ENCODE peak calls at places on chromosome 20, in seven cellular contexts. One of them, this sample, is unnamed.

GRCh38 chr20:37807901-37808751 is 94.8 kb upstream of the VSTM2L start:
- DNase-seq in endothelial cell: no peak
- DNase-seq in endodermal cell: no peak
- DNase-seq in GM23248: no peak
- DNase-seq in activated T-cell treated with anti-CD3 and anti-CD28 coated beads, Interleukin-2, amount 50 U/mL, for 4 hours: no peak
- DNase-seq in CD8-positive, alpha-beta T cell: no peak
- DNase-seq in NCI-H2081: no peak
- DNase-seq in this sample: no peak

GRCh38 chr20:3679749-3680700 is 1.8 kb downstream of the ADAM33 start:
- DNase-seq in GM23248: peak; percentile 91
- DNase-seq in CD8-positive, alpha-beta T cell: no peak
- DNase-seq in activated T-cell treated with anti-CD3 and anti-CD28 coated beads, Interleukin-2, amount 50 U/mL, for 4 hours: no peak
- DNase-seq in endodermal cell: peak; percentile 69
- DNase-seq in endothelial cell: no peak
- DNase-seq in NCI-H2081: no peak
- DNase-seq in this sample: no peak

GRCh38 chr20:23971320-23971719 is 17.3 kb downstream of the GGTLC1 start:
- DNase-seq in endodermal cell: no peak
- DNase-seq in endothelial cell: no peak
- DNase-seq in GM23248: no peak
- DNase-seq in NCI-H2081: no peak
- DNase-seq in activated T-cell treated with anti-CD3 and anti-CD28 coated beads, Interleukin-2, amount 50 U/mL, for 4 hours: no peak
- DNase-seq in CD8-positive, alpha-beta T cell: no peak
- DNase-seq in this sample: no peak

GRCh38 chr20:32450484-32451061 is 92.4 kb downstream of the ASXL1 start:
- DNase-seq in endodermal cell: no peak
- DNase-seq in endothelial cell: no peak
- DNase-seq in GM23248: no peak
- DNase-seq in activated T-cell treated with anti-CD3 and anti-CD28 coated beads, Interleukin-2, amount 50 U/mL, for 4 hours: no peak
- DNase-seq in CD8-positive, alpha-beta T cell: no peak
- DNase-seq in NCI-H2081: no peak
- DNase-seq in this sample: no peak

GRCh38 chr20:34615477-34615876 is 57.0 kb downstream of the MAP1LC3A start:
- DNase-seq in endodermal cell: no peak
- DNase-seq in CD8-positive, alpha-beta T cell: no peak
- DNase-seq in NCI-H2081: no peak
- DNase-seq in activated T-cell treated with anti-CD3 and anti-CD28 coated beads, Interleukin-2, amount 50 U/mL, for 4 hours: no peak
- DNase-seq in GM23248: peak; percentile 58
- DNase-seq in endothelial cell: no peak
- DNase-seq in this sample: no peak

GRCh38 chr20:34017610-34018009 is 23.9 kb downstream of the RALY start:
- DNase-seq in endodermal cell: no peak
- DNase-seq in NCI-H2081: no peak
- DNase-seq in CD8-positive, alpha-beta T cell: no peak
- DNase-seq in GM23248: peak; percentile 92
- DNase-seq in endothelial cell: no peak
- DNase-seq in activated T-cell treated with anti-CD3 and anti-CD28 coated beads, Interleukin-2, amount 50 U/mL, for 4 hours: no peak
- DNase-seq in this sample: peak; percentile 47

GRCh38 chr20:25987073-25987927 is 290.6 kb upstream of the ZNF337 start:
- DNase-seq in GM23248: peak; percentile 1
- DNase-seq in endodermal cell: peak; percentile 91
- DNase-seq in NCI-H2081: peak; percentile 8
- DNase-seq in activated T-cell treated with anti-CD3 and anti-CD28 coated beads, Interleukin-2, amount 50 U/mL, for 4 hours: peak; percentile 38
- DNase-seq in CD8-positive, alpha-beta T cell: peak; percentile 52
- DNase-seq in endothelial cell: peak; percentile 53
- DNase-seq in this sample: peak; percentile 63

GRCh38 chr20:50251992-50252491 is 61.4 kb downstream of the CEBPB start:
- DNase-seq in endothelial cell: no peak
- DNase-seq in CD8-positive, alpha-beta T cell: no peak
- DNase-seq in NCI-H2081: no peak
- DNase-seq in activated T-cell treated with anti-CD3 and anti-CD28 coated beads, Interleukin-2, amount 50 U/mL, for 4 hours: no peak
- DNase-seq in GM23248: peak; percentile 90
- DNase-seq in endodermal cell: no peak
- DNase-seq in this sample: no peak

GRCh38 chr20:4610871-4611270 is 110.8 kb upstream of the PRND start:
- DNase-seq in activated T-cell treated with anti-CD3 and anti-CD28 coated beads, Interleukin-2, amount 50 U/mL, for 4 hours: no peak
- DNase-seq in GM23248: no peak
- DNase-seq in NCI-H2081: no peak
- DNase-seq in CD8-positive, alpha-beta T cell: no peak
- DNase-seq in endodermal cell: no peak
- DNase-seq in endothelial cell: no peak
- DNase-seq in this sample: no peak

GRCh38 chr20:31967830-31968249 is at the start of gene XKR7:
- DNase-seq in GM23248: no peak
- DNase-seq in activated T-cell treated with anti-CD3 and anti-CD28 coated beads, Interleukin-2, amount 50 U/mL, for 4 hours: no peak
- DNase-seq in CD8-positive, alpha-beta T cell: no peak
- DNase-seq in endodermal cell: peak; percentile 79
- DNase-seq in NCI-H2081: peak; percentile 56
- DNase-seq in endothelial cell: peak; percentile 22
- DNase-seq in this sample: no peak

GRCh38 chr20:49674383-49675352 is 39.0 kb downstream of the B4GALT5 start:
- DNase-seq in activated T-cell treated with anti-CD3 and anti-CD28 coated beads, Interleukin-2, amount 50 U/mL, for 4 hours: no peak
- DNase-seq in CD8-positive, alpha-beta T cell: no peak
- DNase-seq in endothelial cell: no peak
- DNase-seq in NCI-H2081: no peak
- DNase-seq in endodermal cell: no peak
- DNase-seq in GM23248: peak; percentile 78
- DNase-seq in this sample: no peak